ENCODE peak calls at places on chromosomes 12 and 14, in eight cellular contexts. U is GM06990, G is stomach, E is adrenal gland, O is endothelial cell, C is PC-3, M is lung, Y is GM12864. I is an unnamed sample.

GRCh38 chr12:83097656-83098055 is 410.9 kb downstream of the TMTC2 start:
- DNase-seq in U (no peak), G (no peak), E (no peak), O (no peak), C (no peak), M (no peak), Y (no peak), I (no peak)

GRCh38 chr12:29691146-29691854 is 92.4 kb downstream of the TMTC1 start:
- DNase-seq in U (no peak), G (no peak), E (no peak), O (no peak), C (no peak), M (no peak), Y (no peak), I (no peak)

GRCh38 chr14:76778546-76779215 is 17.4 kb downstream of the VASH1 start:
- DNase-seq in U (no peak), G (no peak), E (no peak), O (no peak), C (no peak), M (no peak), Y (no peak), I (no peak)

GRCh38 chr12:51721281-51721940 is 127.1 kb downstream of the FIGNL2 start:
- DNase-seq in U (peak; percentile 13), G (no peak), E (peak; percentile 22), O (peak; percentile 65), C (no peak), M (peak; percentile 30), Y (no peak), I (peak; percentile 46)

GRCh38 chr12:121154793-121155375 is 22.2 kb downstream of the P2RX7 start:
- DNase-seq in U (no peak), G (no peak), E (no peak), O (no peak), C (no peak), M (no peak), Y (no peak), I (no peak)

GRCh38 chr12:91163116-91163515 is 19.5 kb downstream of the DCN start:
- DNase-seq in U (no peak), G (no peak), E (no peak), O (no peak), C (no peak), M (no peak), Y (no peak), I (no peak)

GRCh38 chr14:75597149-75597548 is 18.7 kb downstream of the FLVCR2 start:
- DNase-seq in U (no peak), G (no peak), E (no peak), O (no peak), C (no peak), M (no peak), Y (no peak), I (no peak)

GRCh38 chr12:50088577-50089335 is 3.6 kb downstream of the SMARCD1 start:
- DNase-seq in U (no peak), G (peak; percentile 68), E (peak; percentile 73), O (peak; percentile 46), C (peak; percentile 88), M (peak; percentile 63), Y (no peak), I (peak; percentile 76)

GRCh38 chr12:31020385-31021166 is 53.1 kb upstream of the DDX11 start:
- DNase-seq in U (no peak), G (peak; percentile 18), E (no peak), O (no peak), C (no peak), M (no peak), Y (no peak), I (no peak)

GRCh38 chr14:51121096-51121495 is 26.2 kb upstream of the TRIM9 start:
- DNase-seq in U (no peak), G (no peak), E (no peak), O (no peak), C (no peak), M (no peak), Y (no peak), I (no peak)

GRCh38 chr14:77565289-77566081 is 51.0 kb downstream of the SPTLC2 start:
- DNase-seq in U (no peak), G (no peak), E (no peak), O (no peak), C (no peak), M (no peak), Y (no peak), I (peak; percentile 40)

GRCh38 chr14:34051966-34052657 is 101.2 kb upstream of the EGLN3 start:
- DNase-seq in U (no peak), G (no peak), E (no peak), O (no peak), C (peak; percentile 90), M (no peak), Y (no peak), I (no peak)

GRCh38 chr14:96756745-96757144 is 40.4 kb upstream of the VRK1 start:
- DNase-seq in U (no peak), G (no peak), E (no peak), O (no peak), C (no peak), M (no peak), Y (no peak), I (no peak)

GRCh38 chr12:25960176-25960575 is 1.7 kb downstream of the RASSF8 start:
- DNase-seq in U (no peak), G (no peak), E (peak; percentile 51), O (peak; percentile 14), C (peak; percentile 76), M (no peak), Y (no peak), I (no peak)

GRCh38 chr14:92668266-92668973 is 80.0 kb downstream of the LGMN start:
- DNase-seq in U (no peak), G (no peak), E (no peak), O (no peak), C (no peak), M (no peak), Y (no peak), I (no peak)

GRCh38 chr12:84950971-84951546 is 38.5 kb upstream of the SLC6A15 start:
- DNase-seq in U (no peak), G (no peak), E (no peak), O (no peak), C (no peak), M (no peak), Y (no peak), I (no peak)

GRCh38 chr14:36773136-36773540 is 111.5 kb downstream of the PAX9 start:
- DNase-seq in U (no peak), G (no peak), E (no peak), O (no peak), C (peak; percentile 76), M (no peak), Y (no peak), I (no peak)

GRCh38 chr12:26789731-26790644 is 43.0 kb downstream of the ITPR2 start:
- DNase-seq in U (no peak), G (no peak), E (no peak), O (no peak), C (peak; percentile 90), M (no peak), Y (no peak), I (no peak)

GRCh38 chr14:65361920-65362319 is 50.6 kb upstream of the FUT8 start:
- DNase-seq in U (no peak), G (peak; percentile 60), E (no peak), O (no peak), C (peak; percentile 17), M (no peak), Y (no peak), I (no peak)

GRCh38 chr12:83092101-83092500 is 405.4 kb downstream of the TMTC2 start:
- DNase-seq in U (no peak), G (no peak), E (no peak), O (no peak), C (no peak), M (no peak), Y (no peak), I (no peak)

GRCh38 chr12:690466-690865 is 27.2 kb upstream of the NINJ2 start:
- DNase-seq in U (no peak), G (no peak), E (no peak), O (no peak), C (no peak), M (no peak), Y (no peak), I (no peak)

GRCh38 chr12:94208433-94208921 is 60.1 kb downstream of the PLXNC1 start:
- DNase-seq in U (no peak), G (no peak), E (peak; percentile 30), O (no peak), C (no peak), M (no peak), Y (no peak), I (peak; percentile 52)

GRCh38 chr14:91142214-91142668 is 28.4 kb downstream of the DGLUCY start:
- DNase-seq in U (peak; percentile 62), G (no peak), E (no peak), O (no peak), C (no peak), M (no peak), Y (peak; percentile 72), I (peak; percentile 81)

GRCh38 chr14:88792572-88793258 is at the start of gene EML5:
- DNase-seq in U (peak; percentile 86), G (peak; percentile 92), E (peak; percentile 88), O (peak; percentile 72), C (peak; percentile 81), M (peak; percentile 88), Y (peak; percentile 12), I (peak; percentile 88)
- TF ChIP-seq CTCF in U (peak; percentile 39), G (peak; percentile 43), E (peak; percentile 17), O (peak; percentile 39), C (no peak), M (no peak), Y (peak; percentile 28), I (peak; percentile 33)

GRCh38 chr12:108559748-108560147 is 1.2 kb downstream of the SART3 start:
- DNase-seq in U (no peak), G (no peak), E (no peak), O (peak; percentile 23), C (no peak), M (no peak), Y (no peak), I (no peak)
- TF ChIP-seq CTCF in U (peak; percentile 27), G (no peak), E (no peak), O (no peak), C (peak; percentile 29), M (no peak), Y (no peak), I (no peak)

DNA sequence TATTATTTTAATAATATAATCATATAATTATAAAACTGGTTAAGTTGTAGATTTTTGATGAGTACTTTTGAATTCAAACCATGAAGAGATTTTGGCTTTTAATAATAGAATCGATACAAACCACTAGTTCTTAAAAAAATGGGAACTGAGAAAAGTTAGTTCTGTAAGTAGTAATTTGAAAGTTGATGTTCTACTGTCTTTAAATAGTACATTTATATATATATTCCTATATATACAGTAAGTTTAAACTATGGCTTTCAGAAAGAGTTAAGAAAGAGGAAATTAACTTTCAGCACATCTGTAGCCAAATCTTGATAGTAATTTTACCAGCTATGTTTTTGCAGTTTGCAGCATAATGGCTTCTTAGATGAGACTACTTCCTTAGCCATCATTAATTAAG is 7.8 kb downstream of the LRRK2 start:
- DNase-seq in U (no peak), G (no peak), E (no peak), O (no peak), C (no peak), M (no peak), Y (no peak), I (no peak)
- TF ChIP-seq CTCF in U (no peak), G (no peak), E (no peak), O (no peak), C (no peak), M (no peak), Y (no peak), I (no peak)

DNA sequence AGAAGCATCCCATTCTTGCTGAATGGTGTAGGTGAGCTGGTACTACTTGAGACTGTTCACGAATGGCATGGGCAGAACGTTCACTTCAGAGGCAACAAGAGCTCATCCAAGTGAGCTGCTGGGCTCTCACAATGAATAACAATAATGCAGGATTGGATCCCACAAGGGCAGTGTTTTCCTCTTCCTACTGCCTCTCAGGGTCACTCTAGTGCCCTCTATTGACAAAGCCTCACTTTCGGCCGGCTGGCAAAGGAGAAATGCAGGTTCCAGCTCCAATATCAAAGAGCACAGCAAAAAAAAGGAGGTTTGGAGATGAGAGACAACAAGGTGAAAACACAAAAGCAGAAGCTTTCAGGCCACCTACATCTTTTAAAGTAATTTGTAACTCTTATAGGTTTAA is 74.6 kb upstream of the MYF6 start:
- DNase-seq in U (no peak), G (no peak), E (peak; percentile 25), O (peak; percentile 34), C (peak; percentile 35), M (no peak), Y (no peak), I (no peak)
- TF ChIP-seq CTCF in U (peak; percentile 49), G (no peak), E (no peak), O (no peak), C (peak; percentile 66), M (no peak), Y (peak; percentile 38), I (peak; percentile 27)

I was measured in GM13976.